ENCODE peak calls at places on chromosomes 11 and 22, in five cellular contexts. K is brain microvascular endothelial cell, Y is mesenchymal stem cell, U is PC-3, M is psoas muscle. W is an unnamed sample.

GRCh38 chr11:72235351-72236057 is 8.5 kb downstream of the PHOX2A start:
- DNase-seq in K (no peak), Y (no peak), U (no peak), M (no peak), W (no peak)

GRCh38 chr11:95150977-95151684 is 61.5 kb downstream of the ENDOD1 start:
- DNase-seq in K (peak; percentile 87), Y (peak; percentile 92), U (peak; percentile 98), M (peak; percentile 87), W (peak; percentile 88)

GRCh38 chr11:79276900-79277299 is 163.9 kb downstream of the TENM4 start:
- DNase-seq in K (no peak), Y (no peak), U (no peak), M (no peak), W (no peak)

GRCh38 chr11:69919659-69920499 is 100.7 kb upstream of the FGF3 start:
- DNase-seq in K (no peak), Y (no peak), U (peak; percentile 17), M (no peak), W (no peak)

GRCh38 chr11:95698939-95699562 is 90.5 kb downstream of the FAM76B start:
- DNase-seq in K (no peak), Y (no peak), U (no peak), M (no peak), W (no peak)

GRCh38 chr22:42947211-42947990 is 67.5 kb downstream of the PACSIN2 start:
- DNase-seq in K (peak; percentile 37), Y (peak; percentile 67), U (peak; percentile 72), M (peak; percentile 64), W (peak; percentile 55)

GRCh38 chr11:23123766-23124165 is 263.5 kb upstream of the CCDC179 start:
- DNase-seq in K (peak; percentile 55), Y (peak; percentile 72), U (peak; percentile 56), M (no peak), W (no peak)

GRCh38 chr11:23405350-23405937 is 545.2 kb upstream of the CCDC179 start:
- DNase-seq in K (no peak), Y (no peak), U (no peak), M (no peak), W (no peak)

GRCh38 chr11:19633276-19633675 is 79.4 kb upstream of the NAV2 start:
- DNase-seq in K (no peak), Y (no peak), U (no peak), M (peak; percentile 79), W (peak; percentile 38)

GRCh38 chr11:61281581-61282250 is 13.4 kb downstream of the VWCE start:
- DNase-seq in K (no peak), Y (peak; percentile 22), U (no peak), M (no peak), W (no peak)

GRCh38 chr11:68966894-68967780 is 13.6 kb downstream of the MRGPRD start:
- DNase-seq in K (no peak), Y (no peak), U (no peak), M (no peak), W (no peak)

GRCh38 chr22:28398355-28398754 is 281.3 kb downstream of the TTC28 start:
- DNase-seq in K (no peak), Y (no peak), U (no peak), M (no peak), W (no peak)

GRCh38 chr11:27124514-27125264 is 84.1 kb downstream of the BBOX1 start:
- DNase-seq in K (no peak), Y (peak; percentile 53), U (no peak), M (no peak), W (no peak)

GRCh38 chr22:32950366-32950765 is 107.8 kb downstream of the SYN3 start:
- DNase-seq in K (no peak), Y (peak; percentile 79), U (no peak), M (no peak), W (no peak)

GRCh38 chr22:28505416-28506156 is 174.1 kb downstream of the TTC28 start:
- DNase-seq in K (no peak), Y (no peak), U (no peak), M (peak; percentile 11), W (no peak)

GRCh38 chr11:95108159-95108611 is 18.5 kb downstream of the ENDOD1 start:
- DNase-seq in K (peak; percentile 83), Y (peak; percentile 81), U (peak; percentile 90), M (peak; percentile 54), W (peak; percentile 66)

GRCh38 chr22:38267086-38267485 is 5.7 kb downstream of the TMEM184B start:
- DNase-seq in K (no peak), Y (peak; percentile 68), U (no peak), M (no peak), W (peak; percentile 87)

GRCh38 chr22:24868979-24869378 is 63.0 kb downstream of the SGSM1 start:
- DNase-seq in K (no peak), Y (no peak), U (no peak), M (no peak), W (no peak)

GRCh38 chr11:61701298-61701993 is 21.3 kb downstream of the DAGLA start:
- DNase-seq in K (no peak), Y (peak; percentile 28), U (peak; percentile 38), M (no peak), W (no peak)

GRCh38 chr11:66845876-66846212 is 2.6 kb downstream of the RCE1 start:
- DNase-seq in K (no peak), Y (no peak), U (no peak), M (no peak), W (no peak)

GRCh38 chr11:19349340-19350025 is 108.7 kb upstream of the E2F8 start:
- DNase-seq in K (no peak), Y (no peak), U (no peak), M (no peak), W (no peak)

GRCh38 chr11:123564225-123564624 is 90.2 kb downstream of the SCN3B start:
- DNase-seq in K (no peak), Y (no peak), U (no peak), M (no peak), W (no peak)

GRCh38 chr22:33923660-33924246 is 3.5 kb upstream of the LARGE1 start:
- DNase-seq in K (peak; percentile 62), Y (peak; percentile 73), U (peak; percentile 56), M (no peak), W (no peak)

GRCh38 chr11:1640076-1640946 is 10.7 kb downstream of the KRTAP5-5 start:
- DNase-seq in K (no peak), Y (peak; percentile 26), U (peak; percentile 65), M (no peak), W (no peak)

GRCh38 chr11:71112990-71113389 is 139.4 kb downstream of the SHANK2 start:
- DNase-seq in K (no peak), Y (no peak), U (no peak), M (no peak), W (no peak)

GRCh38 chr11:69931060-69931910 is 112.1 kb upstream of the FGF3 start:
- DNase-seq in K (no peak), Y (no peak), U (no peak), M (no peak), W (no peak)

GRCh38 chr11:68667511-68668253 is 16.7 kb upstream of the GAL start:
- DNase-seq in K (no peak), Y (no peak), U (no peak), M (no peak), W (no peak)

GRCh38 chr11:82494988-82495432 is 238.7 kb downstream of the FAM181B start:
- DNase-seq in K (no peak), Y (peak; percentile 0), U (peak; percentile 46), M (no peak), W (no peak)

GRCh38 chr11:21545701-21546100 is 647.2 kb upstream of the ANO5 start:
- DNase-seq in K (no peak), Y (no peak), U (no peak), M (no peak), W (no peak)

GRCh38 chr11:107591098-107591445 is at the start of gene ELMOD1:
- DNase-seq in K (peak; percentile 24), Y (peak; percentile 62), U (peak; percentile 45), M (peak; percentile 64), W (peak; percentile 57)

GRCh38 chr11:75011357-75011756 is 22.6 kb downstream of the NEU3 start:
- DNase-seq in K (no peak), Y (no peak), U (no peak), M (no peak), W (no peak)
- H3K36me3 ChIP-seq in K (no peaks in the 10 kb centered on the region), Y (peaks cover 10% of the 10 kb centered on the region), U (peaks cover 22% of the 10 kb centered on the region), M (peaks cover 40% of the 10 kb centered on the region), W (peaks cover 58% of the 10 kb centered on the region)

GRCh38 chr22:50277761-50278160 is 7.6 kb upstream of the MAPK11 start:
- DNase-seq in K (no peak), Y (no peak), U (no peak), M (no peak), W (no peak)

GRCh38 chr22:50280022-50280707 is 10.0 kb upstream of the MAPK11 start:
- DNase-seq in K (no peak), Y (no peak), U (no peak), M (no peak), W (no peak)

GRCh38 chr22:50280708-50281383 is 10.7 kb upstream of the MAPK11 start:
- DNase-seq in K (no peak), Y (no peak), U (no peak), M (no peak), W (no peak)

GRCh38 chr22:50278461-50278860 is 8.3 kb upstream of the MAPK11 start:
- DNase-seq in K (no peak), Y (no peak), U (no peak), M (no peak), W (no peak)

GRCh38 chr22:50278956-50279619 is 8.9 kb upstream of the MAPK11 start:
- DNase-seq in K (no peak), Y (no peak), U (no peak), M (no peak), W (no peak)
- H3K36me3 ChIP-seq in K (peaks cover 74% of the 10 kb centered on the region), Y (peaks cover 95% of the 10 kb centered on the region), U (peaks cover 35% of the 10 kb centered on the region), M (peaks cover 75% of the 10 kb centered on the region), W (peaks cover 71% of the 10 kb centered on the region)

GRCh38 chr11:59475176-59475575 is 2.1 kb downstream of the OR4D10 start:
- DNase-seq in K (no peak), Y (no peak), U (no peak), M (no peak), W (no peak)

DNA sequence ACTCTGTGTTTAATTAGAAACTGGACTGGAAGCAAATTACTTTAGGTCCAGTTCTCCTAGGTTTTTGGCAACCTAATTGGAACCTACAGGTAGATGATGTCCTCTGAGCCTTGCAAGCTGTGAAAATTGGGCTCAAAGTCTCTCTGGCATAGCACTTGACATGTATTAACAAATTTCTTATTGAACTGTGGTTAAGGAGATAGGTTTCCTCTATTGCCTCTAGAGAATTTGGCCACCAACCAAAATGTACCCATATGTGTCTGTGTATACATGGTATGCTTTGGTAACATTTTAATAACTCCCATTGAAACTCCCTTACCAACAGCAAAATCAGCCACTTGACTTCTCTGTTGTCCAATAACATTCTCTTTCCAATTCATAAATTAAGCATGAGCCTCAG is at the start of gene OR4D10:
- DNase-seq in K (no peak), Y (no peak), U (no peak), M (no peak), W (no peak)
- H3K36me3 ChIP-seq in K (no peaks in the 10 kb centered on the region), Y (no peaks in the 10 kb centered on the region), U (no peaks in the 10 kb centered on the region), M (no peaks in the 10 kb centered on the region), W (no peaks in the 10 kb centered on the region)

GRCh38 chr22:43976861-43977795 is 21.9 kb downstream of the SAMM50 start:
- DNase-seq in K (no peak), Y (no peak), U (no peak), M (no peak), W (no peak)

GRCh38 chr22:43980996-43981395 is 25.8 kb downstream of the SAMM50 start:
- DNase-seq in K (no peak), Y (no peak), U (no peak), M (no peak), W (no peak)

GRCh38 chr22:43983808-43984207 is 28.6 kb downstream of the SAMM50 start:
- DNase-seq in K (no peak), Y (no peak), U (no peak), M (no peak), W (no peak)

GRCh38 chr22:43978558-43978957 is 23.3 kb downstream of the SAMM50 start:
- DNase-seq in K (no peak), Y (no peak), U (no peak), M (no peak), W (no peak)

GRCh38 chr22:43980579-43980978 is 25.3 kb downstream of the SAMM50 start:
- DNase-seq in K (no peak), Y (no peak), U (no peak), M (no peak), W (no peak)
- H3K36me3 ChIP-seq in K (peaks cover 56% of the 10 kb centered on the region), Y (peaks cover 63% of the 10 kb centered on the region), U (peaks cover 11% of the 10 kb centered on the region), M (peaks cover 100% of the 10 kb centered on the region), W (peaks cover 99% of the 10 kb centered on the region)

W was measured in heart right ventricle.